ENCODE peak calls at places on chromosomes 5 and 9, in six cellular contexts. Q is mesenchymal stem cell, B is H9, J is H1, E is neuronal stem cell, Z is mesendoderm. D is an unnamed sample.

GRCh38 chr9:95124582-95125359 is 192.7 kb downstream of the FANCC start:
- DNase-seq in Q (no peak), B (peak; percentile 59), J (no peak), E (no peak), Z (peak; percentile 41), D (no peak)

GRCh38 chr5:154686490-154686889 is 68.7 kb upstream of the LARP1 start:
- DNase-seq in Q (no peak), B (no peak), J (no peak), E (no peak), Z (peak; percentile 42), D (no peak)

GRCh38 chr5:15752886-15753285 is 252.9 kb downstream of the FBXL7 start:
- DNase-seq in Q (peak; percentile 51), B (no peak), J (no peak), E (no peak), Z (no peak), D (peak; percentile 51)

GRCh38 chr5:33195431-33196128 is 245.2 kb upstream of the TARS1 start:
- DNase-seq in Q (no peak), B (no peak), J (no peak), E (no peak), Z (no peak), D (peak; percentile 63)

GRCh38 chr5:132802044-132802684 is 10.9 kb upstream of the SOWAHA start:
- DNase-seq in Q (no peak), B (no peak), J (no peak), E (no peak), Z (no peak), D (no peak)

GRCh38 chr9:108142504-108143201 is 653.1 kb upstream of the KLF4 start:
- DNase-seq in Q (peak; percentile 69), B (peak; percentile 43), J (peak; percentile 45), E (peak; percentile 79), Z (peak; percentile 46), D (peak; percentile 50)

GRCh38 chr5:76403963-76404693 is 1.0 kb downstream of the IQGAP2 start:
- DNase-seq in Q (no peak), B (peak; percentile 87), J (peak; percentile 55), E (peak; percentile 15), Z (peak; percentile 89), D (no peak)

GRCh38 chr5:157390179-157390923 is 69.7 kb upstream of the NIPAL4 start:
- DNase-seq in Q (peak; percentile 85), B (no peak), J (no peak), E (no peak), Z (peak; percentile 73), D (peak; percentile 94)

GRCh38 chr5:147887026-147887627 is 8.6 kb downstream of the SCGB3A2 start:
- DNase-seq in Q (peak; percentile 34), B (no peak), J (no peak), E (no peak), Z (peak; percentile 34), D (peak; percentile 35)

GRCh38 chr5:136656811-136657210 is 291.5 kb upstream of the TRPC7 start:
- DNase-seq in Q (peak; percentile 32), B (no peak), J (no peak), E (no peak), Z (no peak), D (peak; percentile 29)

GRCh38 chr5:112208699-112209615 is 210.1 kb downstream of the EPB41L4A start:
- DNase-seq in Q (peak; percentile 13), B (no peak), J (no peak), E (no peak), Z (no peak), D (peak; percentile 4)

GRCh38 chr9:69535911-69536310 is 136.3 kb downstream of the APBA1 start:
- DNase-seq in Q (no peak), B (no peak), J (no peak), E (no peak), Z (no peak), D (peak; percentile 68)

GRCh38 chr5:173204185-173204979 is 30.6 kb downstream of the NKX2-5 start:
- DNase-seq in Q (peak; percentile 37), B (no peak), J (no peak), E (no peak), Z (no peak), D (peak; percentile 33)

GRCh38 chr9:91580136-91580535 is 156.5 kb upstream of the NFIL3 start:
- DNase-seq in Q (peak; percentile 9), B (no peak), J (no peak), E (no peak), Z (peak; percentile 85), D (peak; percentile 58)

GRCh38 chr5:175822225-175822624 is 49.2 kb upstream of the CPLX2 start:
- DNase-seq in Q (no peak), B (no peak), J (no peak), E (no peak), Z (peak; percentile 16), D (no peak)

DNA sequence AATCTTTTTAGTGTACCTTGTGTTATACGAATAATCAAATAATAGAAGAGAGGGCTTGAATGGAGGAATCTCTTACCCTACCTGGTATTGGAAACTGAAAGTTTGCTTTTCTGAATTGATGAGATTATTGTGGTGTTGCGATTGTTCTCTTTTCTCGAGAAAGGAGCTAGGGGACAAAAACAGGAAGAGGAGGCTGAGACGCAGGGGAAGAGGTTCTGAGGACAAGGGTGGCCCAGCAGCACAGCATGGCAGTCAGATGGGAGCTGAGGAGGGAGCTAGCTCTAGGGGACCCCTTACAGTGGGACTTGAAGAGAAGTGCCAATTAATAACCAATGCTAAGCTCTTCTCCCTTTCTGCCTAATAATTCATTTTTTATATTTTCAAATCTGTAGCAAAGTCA is 183.3 kb upstream of the DMAC1 start:
- DNase-seq in Q (no peak), B (no peak), J (no peak), E (no peak), Z (no peak), D (no peak)
- H2BK15ac ChIP-seq in Q (no peak overlapping the region), B (no peak overlapping the region), J (no peak overlapping the region), E (no peak overlapping the region), Z (no peak overlapping the region), D (no peak overlapping the region)

GRCh38 chr5:37187465-37187977 is 61.7 kb downstream of the CPLANE1 start:
- DNase-seq in Q (no peak), B (no peak), J (no peak), E (no peak), Z (no peak), D (no peak)

GRCh38 chr5:37184748-37185364 is 64.3 kb downstream of the CPLANE1 start:
- DNase-seq in Q (no peak), B (no peak), J (no peak), E (no peak), Z (no peak), D (no peak)

DNA sequence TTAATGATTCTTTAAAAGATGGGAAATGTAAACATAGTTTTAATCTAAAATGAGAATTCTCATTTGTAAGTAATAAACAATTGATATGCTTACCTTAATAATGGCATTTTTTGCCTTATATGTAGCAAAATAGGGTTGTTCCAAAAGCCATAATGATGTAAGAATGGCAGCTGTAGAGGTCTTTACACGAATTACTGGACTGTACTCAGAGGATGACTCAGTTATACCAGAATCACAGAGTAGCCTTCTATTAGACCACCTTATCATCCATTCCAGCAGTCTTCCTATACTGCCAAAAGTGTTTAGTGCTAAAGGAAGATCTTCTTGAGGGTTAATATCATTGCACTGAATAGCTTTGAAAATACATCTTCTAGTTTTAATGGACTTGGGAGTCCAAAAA is 66.5 kb downstream of the CPLANE1 start:
- DNase-seq in Q (no peak), B (no peak), J (no peak), E (no peak), Z (no peak), D (no peak)
- H2BK15ac ChIP-seq in Q (no peak overlapping the region), B (no peak overlapping the region), J (no peak overlapping the region), E (no peak overlapping the region), Z (no peak overlapping the region), D (no peak overlapping the region)

GRCh38 chr5:5014836-5015235 is 125.3 kb upstream of the ADAMTS16 start:
- DNase-seq in Q (no peak), B (no peak), J (no peak), E (peak; percentile 57), Z (peak; percentile 44), D (no peak)
- H2BK15ac ChIP-seq in Q (no peak overlapping the region), B (no peak overlapping the region), J (no peak overlapping the region), E (no peak overlapping the region), Z (no peak overlapping the region), D (no peak overlapping the region)

DNA sequence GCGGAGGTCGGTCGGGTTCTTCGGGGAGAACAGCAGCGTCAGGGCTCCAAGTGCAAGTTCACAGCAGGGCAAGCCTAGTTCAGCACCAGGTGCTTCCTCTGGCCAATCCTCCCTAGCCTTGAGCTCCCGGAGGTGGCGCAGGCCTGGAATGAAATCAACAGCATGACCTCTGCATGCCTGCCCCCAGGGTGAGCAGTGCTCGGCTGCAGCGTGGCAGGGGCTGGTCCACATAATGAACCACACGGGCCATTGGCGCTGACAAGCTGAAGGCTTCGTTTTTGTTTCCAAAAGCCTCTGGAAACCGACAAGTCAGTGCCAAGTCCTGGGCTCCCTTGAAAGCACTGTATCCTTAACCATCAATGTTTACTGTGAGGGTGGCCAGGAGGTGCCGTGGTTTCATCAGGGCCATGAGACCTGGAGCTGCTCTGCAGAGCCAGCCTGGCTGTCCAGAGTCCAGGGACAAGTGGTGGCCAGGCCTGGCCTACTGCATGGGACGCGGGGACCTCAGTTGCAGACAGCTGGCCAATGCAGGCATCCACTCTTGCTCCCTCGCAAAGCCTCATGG is 2.1 kb upstream of the INPP5E start:
- DNase-seq in Q (no peak), B (no peak), J (no peak), E (no peak), Z (no peak), D (no peak)
- H2BK15ac ChIP-seq in Q (no peak overlapping the region), B (no peak overlapping the region), J (no peak overlapping the region), E (no peak overlapping the region), Z (no peak overlapping the region), D (no peak overlapping the region)

GRCh38 chr9:130378875-130379648 is 65.7 kb upstream of the ASS1 start:
- DNase-seq in Q (no peak), B (no peak), J (no peak), E (no peak), Z (no peak), D (no peak)
- H2BK15ac ChIP-seq in Q (no peak overlapping the region), B (no peak overlapping the region), J (no peak overlapping the region), E (no peak overlapping the region), Z (no peak overlapping the region), D (no peak overlapping the region)

GRCh38 chr5:123950701-123951100 is 438.7 kb downstream of the CSNK1G3 start:
- DNase-seq in Q (peak; percentile 8), B (no peak), J (no peak), E (no peak), Z (no peak), D (peak; percentile 5)
- H2BK15ac ChIP-seq in Q (no peak overlapping the region), B (no peak overlapping the region), J (no peak overlapping the region), E (no peak overlapping the region), Z (no peak overlapping the region), D (no peak overlapping the region)

GRCh38 chr9:133341369-133342082 is 5.5 kb upstream of the SURF6 start:
- DNase-seq in Q (no peak), B (no peak), J (no peak), E (no peak), Z (no peak), D (no peak)
- H2BK15ac ChIP-seq in Q (no peak overlapping the region), B (no peak overlapping the region), J (no peak overlapping the region), E (no peak overlapping the region), Z (no peak overlapping the region), D (no peak overlapping the region)

DNA sequence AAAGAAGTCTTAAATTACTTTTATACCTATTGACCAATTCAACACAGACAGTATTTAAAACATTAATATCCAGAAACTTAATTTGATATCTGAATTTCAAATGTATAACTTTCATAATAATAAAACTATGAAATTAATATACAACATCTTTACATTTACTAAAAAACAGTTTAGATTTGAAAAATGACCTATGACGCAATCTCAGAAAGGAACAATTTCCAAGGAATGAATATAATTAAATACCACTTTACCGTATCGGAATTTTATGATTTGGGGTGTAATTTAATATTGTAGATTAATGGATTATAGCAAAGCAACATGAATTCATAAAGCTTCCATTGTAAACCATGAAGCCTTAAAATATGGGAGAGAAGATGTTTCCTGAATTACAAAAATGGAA is 321.5 kb upstream of the TRPM3 start:
- DNase-seq in Q (no peak), B (no peak), J (no peak), E (no peak), Z (no peak), D (no peak)
- H2BK15ac ChIP-seq in Q (no peak overlapping the region), B (no peak overlapping the region), J (no peak overlapping the region), E (no peak overlapping the region), Z (no peak overlapping the region), D (no peak overlapping the region)

GRCh38 chr9:114285166-114285867 is 37.6 kb upstream of the ORM1 start:
- DNase-seq in Q (peak; percentile 93), B (peak; percentile 36), J (no peak), E (no peak), Z (peak; percentile 59), D (peak; percentile 94)
- H2BK15ac ChIP-seq in Q (peak overlapping the region; percentile 91), B (no peak overlapping the region), J (no peak overlapping the region), E (no peak overlapping the region), Z (no peak overlapping the region), D (peak overlapping the region; percentile 71)